ENCODE peak calls at places on chromosome 17, in seven cellular contexts. W is DND-41; E is A549; H is heart right ventricle; Z is right atrium auricular region; B is CD8-positive, alpha-beta memory T cell; Q is naive thymus-derived CD4-positive, alpha-beta T cell. M is an unnamed sample.

GRCh38 chr17:78127888-78128615 is 503 bp downstream of the TMC6 start:
- DNase-seq in Q (no peak), H (no peak), B (no peak), E (peak; percentile 45), W (no peak), Z (no peak), M (no peak)

GRCh38 chr17:63709110-63709509 is 9.2 kb upstream of the LIMD2 start:
- DNase-seq in E (no peak), Q (no peak), B (no peak), H (no peak), Z (no peak), W (no peak), M (no peak)

GRCh38 chr17:6910987-6911603 is 79.6 kb upstream of the TEKT1 start:
- DNase-seq in Q (no peak), W (no peak), Z (no peak), E (peak; percentile 56), B (no peak), H (no peak), M (no peak)

GRCh38 chr17:2207815-2208515 is 95.6 kb downstream of the SMG6 start:
- DNase-seq in E (no peak), B (no peak), Q (no peak), H (no peak), Z (no peak), W (no peak), M (no peak)

GRCh38 chr17:8159032-8159400 is 3.7 kb downstream of the VAMP2 start:
- DNase-seq in Q (no peak), E (no peak), Z (no peak), B (no peak), W (no peak), H (no peak), M (no peak)

GRCh38 chr17:81249233-81250040 is 10.3 kb downstream of the NDUFAF8 start:
- DNase-seq in B (no peak), H (no peak), W (no peak), Z (no peak), E (no peak), Q (no peak), M (peak; percentile 7)

GRCh38 chr17:62780951-62781350 is 27.2 kb downstream of the MARCHF10 start:
- DNase-seq in W (no peak), B (no peak), Z (no peak), Q (no peak), E (no peak), H (no peak), M (no peak)

GRCh38 chr17:67718325-67718941 is 697 bp downstream of the NOL11 start:
- DNase-seq in W (peak; percentile 57), E (peak; percentile 55), H (no peak), B (peak; percentile 28), Q (no peak), Z (no peak), M (no peak)

GRCh38 chr17:22484826-22485225 is 792.5 kb downstream of the KCNJ18 start:
- DNase-seq in E (no peak), H (no peak), Z (no peak), W (no peak), B (no peak), Q (no peak), M (no peak)

GRCh38 chr17:67520282-67520906 is 143.3 kb downstream of the PITPNC1 start:
- DNase-seq in H (no peak), Q (no peak), Z (no peak), B (no peak), E (no peak), W (no peak), M (no peak)

GRCh38 chr17:56125830-56126819 is 27.1 kb upstream of the ANKFN1 start:
- DNase-seq in Z (no peak), W (peak; percentile 61), H (no peak), E (no peak), B (no peak), Q (no peak), M (no peak)

GRCh38 chr17:46190763-46191162 is 2.5 kb downstream of the KANSL1 start:
- DNase-seq in H (no peak), Z (no peak), B (no peak), E (no peak), W (no peak), Q (no peak), M (no peak)

GRCh38 chr17:65297384-65297783 is 160.2 kb downstream of the RGS9 start:
- DNase-seq in E (no peak), W (no peak), Z (no peak), B (no peak), H (no peak), Q (no peak), M (no peak)

GRCh38 chr17:37137906-37138413 is 189.2 kb downstream of the AATF start:
- DNase-seq in W (no peak), Q (no peak), Z (no peak), H (no peak), B (no peak), E (no peak), M (no peak)

GRCh38 chr17:81870978-81871386 is at the start of gene ARHGDIA:
- DNase-seq in B (no peak), H (no peak), W (no peak), Q (no peak), Z (no peak), E (no peak), M (no peak)

DNA sequence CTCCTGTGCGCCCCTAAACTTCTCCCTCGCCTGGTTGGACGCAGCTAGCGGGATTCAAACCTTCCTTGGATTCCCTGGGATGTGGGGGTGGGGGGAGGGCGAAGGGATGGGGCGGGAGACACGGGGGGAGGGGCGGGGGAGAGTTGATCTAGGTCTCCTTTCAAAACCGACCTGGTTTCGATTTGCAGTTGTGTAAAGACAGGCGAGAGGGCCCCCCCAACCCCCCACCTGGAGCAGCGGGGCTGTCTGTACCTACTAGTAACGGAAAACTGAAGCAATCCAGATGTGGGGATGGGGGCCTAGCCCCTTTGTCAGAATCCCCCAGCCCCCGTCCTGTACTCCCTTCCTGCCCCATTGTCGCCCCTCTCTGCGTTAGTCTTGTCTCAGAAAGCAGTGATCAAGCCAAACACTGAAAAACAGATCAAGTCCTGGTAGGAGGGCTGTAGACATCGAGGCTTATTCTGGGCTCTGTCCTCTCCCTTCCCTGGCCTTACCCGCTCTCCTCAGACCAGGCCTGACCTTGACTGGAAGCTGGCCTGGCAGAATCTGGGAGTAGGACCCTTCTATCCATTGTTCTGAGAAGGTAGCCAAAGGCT is 902 bp downstream of the DLX4 start:
- DNase-seq in E (no peak), B (no peak), W (no peak), Q (no peak), Z (no peak), H (no peak), M (no peak)
- H3K4me3 ChIP-seq in E (peak overlapping the region; percentile 69), B (peak overlapping the region; percentile 79), W (no peak overlapping the region), Q (peak overlapping the region; percentile 81), Z (no peak overlapping the region), H (peak overlapping the region; percentile 58), M (peak overlapping the region; percentile 50)

DNA sequence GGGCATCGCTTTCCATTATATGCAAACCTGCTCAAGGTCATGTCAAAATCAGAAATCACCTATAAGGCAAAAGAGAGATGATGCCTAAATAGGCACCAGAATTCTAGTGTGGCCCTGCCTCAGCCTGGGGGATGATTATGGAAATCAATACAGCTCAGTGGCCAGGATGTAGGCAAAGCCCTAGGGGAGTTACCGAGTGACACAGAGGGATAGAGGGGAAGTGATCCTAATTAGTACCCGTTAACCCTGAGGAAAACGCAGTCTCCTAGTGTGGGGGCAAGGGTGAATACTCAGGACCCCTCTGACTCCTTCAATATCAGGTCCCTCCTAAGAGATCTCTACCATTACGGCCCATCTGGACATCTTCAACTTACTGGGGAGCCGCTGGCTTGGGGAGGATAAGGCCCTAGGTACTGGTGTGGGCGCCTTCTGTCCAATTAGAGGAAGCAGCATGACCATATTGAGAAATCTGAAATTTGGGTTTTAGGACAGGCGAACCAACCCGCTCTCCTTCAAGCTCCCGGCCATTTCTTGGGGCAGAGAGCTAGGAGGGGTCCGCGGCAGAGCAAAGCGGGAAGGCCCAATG is 725 bp downstream of the NT5C3B start:
- DNase-seq in Q (no peak), H (no peak), E (peak; percentile 22), W (no peak), B (no peak), Z (no peak), M (no peak)
- H3K27ac ChIP-seq in Q (peak overlapping the region; percentile 81), H (peak overlapping the region; percentile 63), E (peak overlapping the region; percentile 87), W (no peak overlapping the region), B (no peak overlapping the region), Z (peak overlapping the region; percentile 80), M (peak overlapping the region; percentile 55)

GRCh38 chr17:17834974-17835373 is 1.8 kb downstream of the SREBF1 start:
- DNase-seq in W (no peak), E (no peak), Z (no peak), Q (no peak), H (no peak), B (no peak), M (no peak)
- H3K4me3 ChIP-seq in W (no peak overlapping the region), E (peak overlapping the region; percentile 85), Z (no peak overlapping the region), Q (peak overlapping the region; percentile 86), H (peak overlapping the region; percentile 79), B (no peak overlapping the region), M (peak overlapping the region; percentile 88)

GRCh38 chr17:61416211-61416539 is 16.5 kb downstream of the TBX2 start:
- DNase-seq in Z (no peak), Q (no peak), B (no peak), E (no peak), H (no peak), W (no peak), M (no peak)
- H3K27ac ChIP-seq in Z (peak overlapping the region; percentile 57), Q (no peak overlapping the region), B (no peak overlapping the region), E (peak overlapping the region; percentile 54), H (peak overlapping the region; percentile 14), W (no peak overlapping the region), M (peak overlapping the region; percentile 23)

GRCh38 chr17:41943492-41943891 is 13.1 kb downstream of the ODAD4 start:
- DNase-seq in Z (no peak), E (no peak), B (no peak), H (no peak), Q (no peak), W (no peak), M (no peak)

GRCh38 chr17:41944943-41945342 is 14.5 kb downstream of the ODAD4 start:
- DNase-seq in Q (no peak), Z (no peak), H (no peak), W (no peak), B (no peak), E (no peak), M (no peak)

GRCh38 chr17:41941158-41941557 is 10.7 kb downstream of the ODAD4 start:
- DNase-seq in W (no peak), Z (no peak), B (no peak), E (no peak), H (no peak), Q (no peak), M (no peak)

GRCh38 chr17:41939044-41939695 is 8.8 kb downstream of the ODAD4 start:
- DNase-seq in Z (no peak), Q (no peak), W (no peak), E (no peak), B (no peak), H (no peak), M (no peak)

GRCh38 chr17:41942626-41943025 is 12.2 kb downstream of the ODAD4 start:
- DNase-seq in E (no peak), H (no peak), Q (no peak), Z (no peak), B (no peak), W (no peak), M (no peak)
- H3K4me3 ChIP-seq in E (no peak overlapping the region), H (no peak overlapping the region), Q (no peak overlapping the region), Z (no peak overlapping the region), B (no peak overlapping the region), W (no peak overlapping the region), M (no peak overlapping the region)

DNA sequence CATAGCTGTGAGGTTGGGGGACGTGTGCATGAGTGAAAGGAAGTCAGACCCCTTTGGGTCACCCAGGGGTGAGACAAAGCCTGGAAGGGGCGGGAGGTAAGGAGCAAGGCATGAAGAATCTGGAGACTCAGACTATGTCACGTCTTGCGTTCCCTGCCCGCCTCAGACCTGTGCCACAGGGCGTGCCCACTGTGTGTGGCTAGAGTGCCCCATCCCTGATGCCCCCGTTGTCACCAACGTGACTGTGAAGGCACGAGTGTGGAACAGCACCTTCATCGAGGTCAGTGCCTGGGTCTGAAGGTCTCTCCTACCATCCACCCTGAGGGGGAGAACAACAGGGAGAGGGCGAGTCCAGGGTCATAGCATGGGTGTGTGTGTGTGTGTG is 15.1 kb upstream of the PDK2 start:
- DNase-seq in Z (no peak), E (no peak), B (no peak), H (no peak), W (no peak), Q (no peak), M (no peak)
- H3K27ac ChIP-seq in Z (no peak overlapping the region), E (no peak overlapping the region), B (no peak overlapping the region), H (no peak overlapping the region), W (no peak overlapping the region), Q (no peak overlapping the region), M (peak overlapping the region; percentile 23)

M was measured in psoas muscle.